ENCODE peak calls at places on chromosomes 7 and 10, in seven cellular contexts. T is stomach, H is natural killer cell, E is foreskin fibroblast, U is Caco-2, V is GM10248, G is endodermal cell. S is an unnamed sample.
A peak's percentile ranks its signal among the peaks of the same experiment; 100 is the strongest.

GRCh38 chr10:127150136-127150535 is 46.3 kb downstream of the INSYN2A start:
- DNase-seq in T (no peak), H (no peak), E (peak; percentile 57), U (no peak), V (no peak), G (no peak), S (no peak)

GRCh38 chr7:121330053-121330833 is 1.4 kb downstream of the WNT16 start:
- DNase-seq in T (no peak), H (no peak), E (no peak), U (no peak), V (peak; percentile 41), G (peak; percentile 75), S (no peak)

GRCh38 chr10:103145860-103146466 is 47.1 kb downstream of the NT5C2 start:
- DNase-seq in T (peak; percentile 76), H (no peak), E (peak; percentile 90), U (no peak), V (no peak), G (no peak), S (peak; percentile 25)

GRCh38 chr10:31977440-31978157 is 49.0 kb upstream of the ARHGAP12 start:
- DNase-seq in T (no peak), H (no peak), E (peak; percentile 50), U (no peak), V (no peak), G (no peak), S (no peak)

GRCh38 chr10:9096288-9096687 is 1041.8 kb downstream of the GATA3 start:
- DNase-seq in T (no peak), H (no peak), E (no peak), U (no peak), V (no peak), G (no peak), S (no peak)

GRCh38 chr10:287814-288213 is 152.6 kb downstream of the ZMYND11 start:
- DNase-seq in T (no peak), H (no peak), E (no peak), U (peak; percentile 80), V (no peak), G (peak; percentile 86), S (no peak)

GRCh38 chr10:49091450-49092210 is 23.7 kb downstream of the VSTM4 start:
- DNase-seq in T (no peak), H (no peak), E (no peak), U (no peak), V (no peak), G (no peak), S (no peak)

GRCh38 chr10:49620841-49621378 is 7.1 kb downstream of the CHAT start:
- DNase-seq in T (no peak), H (no peak), E (no peak), U (peak; percentile 26), V (no peak), G (peak; percentile 36), S (no peak)

GRCh38 chr10:32112055-32112454 is 55.8 kb upstream of the KIF5B start:
- DNase-seq in T (no peak), H (no peak), E (peak; percentile 60), U (no peak), V (no peak), G (no peak), S (no peak)

GRCh38 chr7:123602648-123603047 is 1.0 kb downstream of the ASB15 start:
- DNase-seq in T (no peak), H (no peak), E (no peak), U (no peak), V (no peak), G (no peak), S (no peak)

GRCh38 chr7:81627565-81628287 is 142.1 kb downstream of the HGF start:
- DNase-seq in T (no peak), H (no peak), E (peak; percentile 75), U (no peak), V (no peak), G (no peak), S (no peak)

GRCh38 chr10:70573599-70574506 is 28.7 kb downstream of the PRF1 start:
- DNase-seq in T (no peak), H (no peak), E (no peak), U (no peak), V (no peak), G (no peak), S (no peak)

GRCh38 chr10:21336476-21337170 is 188.9 kb downstream of the SKIDA1 start:
- DNase-seq in T (no peak), H (no peak), E (peak; percentile 93), U (peak; percentile 94), V (no peak), G (peak; percentile 85), S (peak; percentile 27)

GRCh38 chr7:81285142-81285871 is 366.5 kb upstream of the SEMA3C start:
- DNase-seq in T (no peak), H (no peak), E (peak; percentile 76), U (no peak), V (no peak), G (no peak), S (no peak)

GRCh38 chr10:30182191-30183075 is 123.0 kb upstream of the JCAD start:
- DNase-seq in T (no peak), H (no peak), E (peak; percentile 94), U (peak; percentile 83), V (no peak), G (no peak), S (no peak)

GRCh38 chr7:116799912-116800311 is 62.5 kb upstream of the CAPZA2 start:
- DNase-seq in T (no peak), H (no peak), E (no peak), U (no peak), V (no peak), G (no peak), S (no peak)

GRCh38 chr10:72316748-72317435 is 37.8 kb downstream of the DNAJB12 start:
- DNase-seq in T (peak; percentile 78), H (no peak), E (no peak), U (no peak), V (no peak), G (no peak), S (no peak)

GRCh38 chr10:7670157-7670556 is 3.4 kb upstream of the ITIH5 start:
- DNase-seq in T (no peak), H (no peak), E (no peak), U (no peak), V (no peak), G (no peak), S (no peak)

GRCh38 chr10:119602241-119603095 is 5.7 kb upstream of the TIAL1 start:
- DNase-seq in T (no peak), H (no peak), E (no peak), U (no peak), V (peak; percentile 43), G (peak; percentile 77), S (no peak)

GRCh38 chr7:51732951-51733350 is 416.3 kb upstream of the COBL start:
- DNase-seq in T (no peak), H (no peak), E (no peak), U (no peak), V (no peak), G (no peak), S (no peak)
- TF ChIP-seq CTCF in T (no peak), H (no peak), E (no peak), U (no peak), V (no peak), G (peak; percentile 62), S (no peak)

DNA sequence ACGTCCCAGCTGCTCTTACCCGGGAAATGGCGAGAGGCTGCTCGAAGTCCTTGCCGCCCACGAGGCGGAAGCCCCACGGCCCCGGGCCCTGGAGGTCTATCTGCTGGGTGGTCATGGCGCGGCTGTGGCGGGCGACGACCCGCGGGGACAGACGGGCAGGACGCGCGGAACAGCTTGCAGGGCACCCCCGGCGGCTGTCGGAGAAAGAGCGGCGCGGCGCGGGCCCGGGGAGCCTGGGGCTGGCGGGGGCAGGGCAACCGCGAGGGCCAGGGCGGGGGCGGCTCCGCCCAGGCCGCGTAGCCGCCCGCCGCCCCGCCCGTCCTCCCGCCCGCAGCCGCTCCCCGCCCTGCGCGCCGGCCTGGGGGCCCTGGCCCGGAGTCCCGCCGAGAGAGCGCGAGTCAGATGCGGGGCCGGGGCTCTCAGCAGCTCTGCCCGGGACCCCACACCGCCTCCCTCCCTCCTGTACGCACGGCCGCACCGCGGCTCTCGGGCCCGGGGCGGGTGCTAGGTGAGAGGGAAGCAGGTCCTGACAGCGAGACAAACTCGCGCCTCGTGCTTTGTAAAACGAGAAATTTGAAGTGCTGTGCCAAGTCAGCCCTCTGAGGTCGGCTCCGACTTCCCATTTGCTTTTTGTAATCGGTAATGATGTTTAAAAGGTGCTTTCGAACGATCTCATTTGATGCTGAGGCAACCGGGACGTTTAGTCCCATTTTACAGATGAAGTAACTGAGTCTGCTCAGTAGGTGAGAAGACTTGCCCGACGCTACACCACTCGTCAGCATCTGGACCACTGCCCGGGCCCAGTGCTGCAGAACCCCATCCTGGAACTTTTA is at the start of gene PDLIM1:
- DNase-seq in T (peak; percentile 79), H (peak; percentile 30), E (peak; percentile 38), U (peak; percentile 78), V (peak; percentile 89), G (peak; percentile 89), S (peak; percentile 70)
- TF ChIP-seq CTCF in T (peak; percentile 39), H (no peak), E (no peak), U (no peak), V (peak; percentile 33), G (peak; percentile 57), S (no peak)

DNA sequence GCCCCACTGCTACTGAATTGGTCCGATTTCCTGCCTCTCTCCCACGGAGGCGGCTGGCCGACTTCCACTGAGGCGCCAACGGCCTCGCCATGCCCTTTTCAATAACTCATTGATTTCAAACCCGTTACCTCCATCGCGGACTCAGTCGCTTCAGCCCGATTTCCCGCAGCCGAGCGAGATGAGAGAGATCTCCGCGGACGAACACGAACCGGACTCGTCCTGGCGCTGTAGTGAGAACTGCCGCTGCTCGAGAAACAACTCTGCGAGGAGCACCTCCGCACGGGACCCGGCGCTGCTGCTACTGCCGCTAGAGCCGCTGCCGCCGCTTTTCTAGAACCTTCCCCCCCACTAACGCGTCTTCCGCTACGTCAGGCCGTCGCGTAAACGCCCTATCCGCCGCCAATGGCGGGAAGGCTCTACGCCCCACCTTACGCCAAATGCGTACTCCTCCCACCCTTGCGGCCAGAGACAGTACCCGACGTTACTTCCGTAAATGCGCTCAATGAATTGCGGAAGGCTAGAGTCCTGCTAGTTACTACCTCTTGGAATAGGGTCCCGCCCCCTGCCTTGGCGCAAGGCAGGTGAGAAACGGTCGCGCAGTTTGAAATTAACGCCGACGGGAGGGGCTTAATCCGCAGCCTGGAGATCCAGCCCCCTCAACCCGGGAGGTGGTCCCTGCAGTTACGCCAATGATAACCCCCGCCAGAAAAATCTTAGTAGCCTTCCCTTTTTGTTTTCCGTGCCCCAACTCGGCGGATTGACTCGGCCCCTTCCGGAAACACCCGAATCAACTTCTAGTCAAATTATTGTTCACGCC is at the start of gene HNRNPA2B1:
- DNase-seq in T (peak; percentile 98), H (peak; percentile 98), E (peak; percentile 94), U (peak; percentile 96), V (peak; percentile 80), G (peak; percentile 98), S (peak; percentile 99)
- TF ChIP-seq CTCF in T (peak; percentile 19), H (no peak), E (no peak), U (no peak), V (no peak), G (no peak), S (no peak)

GRCh38 chr7:52018680-52019054 is 702.1 kb upstream of the COBL start:
- DNase-seq in T (no peak), H (no peak), E (no peak), U (no peak), V (no peak), G (no peak), S (no peak)
- TF ChIP-seq CTCF in T (no peak), H (no peak), E (no peak), U (no peak), V (no peak), G (no peak), S (no peak)

GRCh38 chr10:122114156-122114747 is 125.3 kb downstream of the TACC2 start:
- DNase-seq in T (no peak), H (no peak), E (no peak), U (no peak), V (no peak), G (no peak), S (no peak)
- TF ChIP-seq CTCF in T (no peak), H (no peak), E (no peak), U (no peak), V (no peak), G (no peak), S (no peak)

GRCh38 chr7:99625961-99626360 is 9.2 kb downstream of the ZSCAN25 start:
- DNase-seq in T (no peak), H (no peak), E (no peak), U (no peak), V (no peak), G (no peak), S (no peak)
- TF ChIP-seq CTCF in T (no peak), H (no peak), E (no peak), U (no peak), V (no peak), G (peak; percentile 33), S (peak; percentile 31)

S was measured in mesothelial cell of epicardium.